ENCODE peak calls at places on chromosomes 5 and 9, in ten cellular contexts. A is activated naive CD4-positive, alpha-beta T cell treated with anti-CD3 and anti-CD28 coated beads, Interleukin-2, amount 10 ng/mL, durations not matched to agents 7 days and 5 days; S is H1; C is CD8-positive, alpha-beta memory T cell; I is astrocyte; O is AG09309; D is activated CD8-positive, alpha-beta memory T cell treated with anti-CD3 and anti-CD28 coated beads, Interleukin-2, amount 50 U/mL, for 48 hours; R is stimulated activated CD8-positive, alpha-beta memory T cell treated with anti-CD3 and anti-CD28 coated beads, Interleukin-2, amount 100 ng/mL, for 1 hour; Q is activated T-cell treated with anti-CD3 and anti-CD28 coated beads, Interleukin-2, amount 50 U/mL, for 72 hours; G is hypothalamus. U is an unnamed sample.

GRCh38 chr9:136618578-136619547 is 43.9 kb upstream of the EGFL7 start:
- DNase-seq in A (no peak), S (no peak), C (no peak), I (no peak), O (no peak), D (no peak), R (no peak), Q (no peak), G (no peak), U (no peak)

GRCh38 chr5:97499605-97500004 is 316.6 kb upstream of the RIOK2 start:
- DNase-seq in A (no peak), S (no peak), C (no peak), I (peak; percentile 18), O (no peak), D (no peak), R (no peak), Q (no peak), G (no peak), U (no peak)

GRCh38 chr9:33113799-33114547 is 37.5 kb upstream of the SMU1 start:
- DNase-seq in A (no peak), S (no peak), C (no peak), I (no peak), O (no peak), D (peak; percentile 46), R (no peak), Q (no peak), G (no peak), U (no peak)

GRCh38 chr9:34139477-34140146 is 13.1 kb upstream of the DCAF12 start:
- DNase-seq in A (no peak), S (no peak), C (no peak), I (peak; percentile 88), O (peak; percentile 81), D (no peak), R (no peak), Q (no peak), G (peak; percentile 3), U (no peak)

GRCh38 chr5:122493091-122493775 is 181.2 kb downstream of the SNCAIP start:
- DNase-seq in A (no peak), S (no peak), C (no peak), I (peak; percentile 49), O (no peak), D (no peak), R (no peak), Q (no peak), G (peak; percentile 31), U (no peak)

GRCh38 chr5:84255318-84255717 is 129.4 kb downstream of the EDIL3 start:
- DNase-seq in A (no peak), S (no peak), C (no peak), I (peak; percentile 24), O (peak; percentile 34), D (no peak), R (no peak), Q (no peak), G (no peak), U (no peak)

GRCh38 chr9:134655591-134656333 is 14.2 kb downstream of the COL5A1 start:
- DNase-seq in A (no peak), S (no peak), C (no peak), I (no peak), O (no peak), D (no peak), R (no peak), Q (no peak), G (no peak), U (no peak)

GRCh38 chr9:16627967-16628366 is 242.5 kb downstream of the BNC2 start:
- DNase-seq in A (no peak), S (no peak), C (no peak), I (peak; percentile 99), O (peak; percentile 94), D (no peak), R (no peak), Q (no peak), G (no peak), U (no peak)

GRCh38 chr5:10018670-10019069 is 231.0 kb downstream of the ATPSCKMT start:
- DNase-seq in A (no peak), S (no peak), C (no peak), I (peak; percentile 97), O (peak; percentile 75), D (no peak), R (no peak), Q (no peak), G (no peak), U (no peak)

GRCh38 chr5:62718368-62718767 is 139.7 kb downstream of the LRRC70 start:
- DNase-seq in A (peak; percentile 21), S (peak; percentile 39), C (no peak), I (no peak), O (no peak), D (no peak), R (no peak), Q (no peak), G (no peak), U (no peak)

GRCh38 chr5:111810087-111810486 is 53.1 kb upstream of the NREP start:
- DNase-seq in A (no peak), S (no peak), C (no peak), I (no peak), O (no peak), D (no peak), R (no peak), Q (no peak), G (no peak), U (no peak)

GRCh38 chr5:179253730-179254129 is 91.5 kb downstream of the ADAMTS2 start:
- DNase-seq in A (peak; percentile 8), S (no peak), C (no peak), I (no peak), O (no peak), D (peak; percentile 25), R (no peak), Q (no peak), G (no peak), U (no peak)

GRCh38 chr5:117872798-117873368 is 1115.5 kb downstream of the DTWD2 start:
- DNase-seq in A (no peak), S (no peak), C (no peak), I (no peak), O (no peak), D (no peak), R (no peak), Q (no peak), G (no peak), U (no peak)

GRCh38 chr5:110916373-110917049 is 155.0 kb upstream of the TSLP start:
- DNase-seq in A (no peak), S (no peak), C (no peak), I (peak; percentile 94), O (peak; percentile 78), D (no peak), R (no peak), Q (no peak), G (no peak), U (no peak)

GRCh38 chr5:56142233-56142619 is 90.9 kb downstream of the ANKRD55 start:
- DNase-seq in A (no peak), S (no peak), C (no peak), I (no peak), O (no peak), D (no peak), R (no peak), Q (no peak), G (no peak), U (no peak)

GRCh38 chr5:135007305-135007704 is 26.7 kb downstream of the PITX1 start:
- DNase-seq in A (no peak), S (no peak), C (no peak), I (no peak), O (no peak), D (no peak), R (no peak), Q (no peak), G (no peak), U (no peak)

GRCh38 chr9:93815135-93815534 is 140.0 kb downstream of the BARX1 start:
- DNase-seq in A (no peak), S (no peak), C (no peak), I (no peak), O (no peak), D (no peak), R (no peak), Q (no peak), G (no peak), U (no peak)

GRCh38 chr9:12698293-12698692 is 5.1 kb downstream of the TYRP1 start:
- DNase-seq in A (no peak), S (no peak), C (no peak), I (peak; percentile 85), O (no peak), D (no peak), R (no peak), Q (no peak), G (no peak), U (no peak)

GRCh38 chr5:156474251-156474650 is 147.3 kb downstream of the SGCD start:
- DNase-seq in A (no peak), S (no peak), C (no peak), I (peak; percentile 23), O (no peak), D (no peak), R (no peak), Q (no peak), G (peak; percentile 24), U (no peak)

GRCh38 chr9:94847486-94847885 is 121.0 kb downstream of the AOPEP start:
- DNase-seq in A (no peak), S (no peak), C (no peak), I (peak; percentile 95), O (peak; percentile 67), D (no peak), R (no peak), Q (no peak), G (no peak), U (no peak)

GRCh38 chr5:176180781-176181180 is 57.4 kb upstream of the SIMC1 start:
- DNase-seq in A (no peak), S (no peak), C (no peak), I (no peak), O (no peak), D (no peak), R (no peak), Q (no peak), G (no peak), U (no peak)

GRCh38 chr5:134577022-134577795 is 51.7 kb downstream of the JADE2 start:
- DNase-seq in A (no peak), S (no peak), C (no peak), I (peak; percentile 46), O (no peak), D (no peak), R (no peak), Q (no peak), G (no peak), U (no peak)

GRCh38 chr5:60334281-60334713 is 365.7 kb downstream of the DEPDC1B start:
- DNase-seq in A (no peak), S (no peak), C (no peak), I (peak; percentile 83), O (peak; percentile 58), D (no peak), R (no peak), Q (no peak), G (no peak), U (no peak)

GRCh38 chr9:116057371-116057770 is 96.2 kb upstream of the PAPPA start:
- DNase-seq in A (no peak), S (no peak), C (no peak), I (no peak), O (no peak), D (no peak), R (no peak), Q (no peak), G (no peak), U (no peak)

GRCh38 chr5:106072208-106072607 is 1598.5 kb downstream of the EFNA5 start:
- DNase-seq in A (no peak), S (no peak), C (no peak), I (no peak), O (no peak), D (no peak), R (no peak), Q (no peak), G (no peak), U (no peak)